ENCODE peak calls at places on chromosomes 11 and 22, in eight cellular contexts. V is iPS-NIHi11; P is HT1080; R is neuronal stem cell; X is fibroblast of gingiva; Z is GM19239; A is heart right ventricle; H is activated effector memory CD4-positive, alpha-beta T cell treated with Interleukin-2 at 50 U/mL for 16 hours. U is an unnamed sample.

GRCh38 chr11:2268911-2269600 is 1.3 kb downstream of the ASCL2 start:
- DNase-seq in Z (no peak), H (peak), V (peak), P (no peak), X (no peak), A (peak), R (no peak), U (peak)

GRCh38 chr11:63845305-63845704 is 6.4 kb downstream of the MARK2 start:
- DNase-seq in X (peak), P (peak), H (no peak), A (no peak), R (no peak), V (no peak), Z (no peak), U (no peak)

GRCh38 chr11:24132471-24132870 is 364.4 kb upstream of the LUZP2 start:
- DNase-seq in V (no peak), Z (no peak), P (no peak), R (no peak), H (no peak), A (no peak), X (no peak), U (no peak)

GRCh38 chr11:128240546-128240945 is 346.8 kb downstream of the ETS1 start:
- DNase-seq in V (no peak), H (no peak), A (no peak), P (no peak), R (no peak), X (peak), Z (no peak), U (no peak)

GRCh38 chr22:24996420-24996952 is 44.0 kb downstream of the KIAA1671 start:
- DNase-seq in P (peak), R (peak), Z (no peak), X (peak), V (peak), A (no peak), H (no peak), U (no peak)

GRCh38 chr22:23655891-23656475 is 23.9 kb upstream of the DRICH1 start:
- DNase-seq in P (no peak), X (no peak), R (no peak), V (no peak), H (no peak), Z (no peak), A (no peak), U (no peak)

GRCh38 chr11:33877029-33877428 is 14.8 kb downstream of the LMO2 start:
- DNase-seq in Z (no peak), V (no peak), X (no peak), P (no peak), A (no peak), R (no peak), H (no peak), U (no peak)

GRCh38 chr11:115501895-115502589 is 2.2 kb downstream of the CADM1 start:
- DNase-seq in R (peak), H (no peak), A (no peak), Z (no peak), P (no peak), X (no peak), V (no peak), U (no peak)

GRCh38 chr11:7143908-7144307 is 55.1 kb downstream of the RBMXL2 start:
- DNase-seq in V (no peak), P (peak), X (peak), R (peak), A (no peak), H (no peak), Z (no peak), U (no peak)

GRCh38 chr11:691710-692590 is 3.1 kb downstream of the DEAF1 start:
- DNase-seq in R (no peak), V (no peak), H (no peak), X (no peak), Z (no peak), A (no peak), P (no peak), U (no peak)

GRCh38 chr11:59630493-59630892 is 14.9 kb upstream of the OSBP start:
- DNase-seq in P (no peak), H (no peak), R (no peak), X (no peak), A (no peak), V (no peak), Z (no peak), U (no peak)

GRCh38 chr11:17915500-17916143 is 97.2 kb downstream of the SERGEF start:
- DNase-seq in A (no peak), R (no peak), H (no peak), P (peak), X (no peak), Z (no peak), V (no peak), U (no peak)

GRCh38 chr22:41285441-41285819 is 557 bp downstream of the RANGAP1 start:
- DNase-seq in X (peak), P (peak), H (peak), V (peak), Z (peak), A (peak), R (peak), U (peak)

GRCh38 chr11:36079911-36080310 is 136.0 kb downstream of the LDLRAD3 start:
- DNase-seq in Z (no peak), X (no peak), P (no peak), R (no peak), V (no peak), H (no peak), A (no peak), U (no peak)

GRCh38 chr11:86902345-86902744 is 52.9 kb downstream of the FZD4 start:
- DNase-seq in A (no peak), H (no peak), R (no peak), P (no peak), Z (no peak), X (no peak), V (no peak), U (no peak)

GRCh38 chr11:78532991-78533861 is 41.4 kb downstream of the NARS2 start:
- DNase-seq in H (no peak), P (no peak), R (no peak), A (no peak), X (no peak), V (no peak), Z (no peak), U (no peak)

GRCh38 chr11:17383466-17383865 is 5.0 kb downstream of the KCNJ11 start:
- DNase-seq in H (no peak), R (no peak), Z (no peak), A (no peak), P (no peak), X (no peak), V (no peak), U (no peak)

GRCh38 chr11:73317373-73317772 is 9.3 kb downstream of the ARHGEF17 start:
- DNase-seq in V (no peak), A (peak), P (no peak), R (no peak), Z (no peak), H (no peak), X (peak), U (no peak)

GRCh38 chr11:128235958-128236357 is 351.4 kb downstream of the ETS1 start:
- DNase-seq in X (no peak), P (no peak), R (no peak), H (no peak), Z (no peak), V (peak), A (no peak), U (no peak)

GRCh38 chr11:126646701-126647209 is 291.3 kb downstream of the ST3GAL4 start:
- DNase-seq in X (no peak), H (no peak), P (peak), V (no peak), A (no peak), Z (no peak), R (no peak), U (no peak)

U was measured in activated B cell treated with CpG ODN at 0.5 μM for 24 hours.